ENCODE peak calls at places on chromosomes 7 and 10, in six cellular contexts. One of them, this sample, is unnamed.

GRCh38 chr7:75650062-75650461 is 88.7 kb downstream of the HIP1 start:
- DNase-seq in IMR-90: no peak
- DNase-seq in NCI-H1092 treated with DMSO at 0.1 percent for 48 hours: peak
- DNase-seq in stimulated activated CD8-positive, alpha-beta memory T cell treated with anti-CD3 and anti-CD28 coated beads, Interleukin-4, amount 100 ng/mL, for 1 hour: no peak
- DNase-seq in activated CD4-positive, alpha-beta T cell treated with anti-CD3 and anti-CD28 coated beads, Interleukin-2, amount 50 U/mL, for 1 hour: no peak
- DNase-seq in NB4: no peak
- DNase-seq in this sample: no peak

GRCh38 chr7:116455009-116455408 is 44.5 kb upstream of the CAV2 start:
- DNase-seq in IMR-90: peak
- DNase-seq in NCI-H1092 treated with DMSO at 0.1 percent for 48 hours: no peak
- DNase-seq in stimulated activated CD8-positive, alpha-beta memory T cell treated with anti-CD3 and anti-CD28 coated beads, Interleukin-4, amount 100 ng/mL, for 1 hour: no peak
- DNase-seq in activated CD4-positive, alpha-beta T cell treated with anti-CD3 and anti-CD28 coated beads, Interleukin-2, amount 50 U/mL, for 1 hour: no peak
- DNase-seq in NB4: no peak
- DNase-seq in this sample: no peak

GRCh38 chr7:909358-910329 is 33.3 kb downstream of the GET4 start:
- DNase-seq in IMR-90: peak
- DNase-seq in NCI-H1092 treated with DMSO at 0.1 percent for 48 hours: no peak
- DNase-seq in stimulated activated CD8-positive, alpha-beta memory T cell treated with anti-CD3 and anti-CD28 coated beads, Interleukin-4, amount 100 ng/mL, for 1 hour: no peak
- DNase-seq in activated CD4-positive, alpha-beta T cell treated with anti-CD3 and anti-CD28 coated beads, Interleukin-2, amount 50 U/mL, for 1 hour: peak
- DNase-seq in NB4: peak
- DNase-seq in this sample: peak

GRCh38 chr7:20786779-20787651 is at the start of gene SP8:
- DNase-seq in IMR-90: peak
- DNase-seq in NCI-H1092 treated with DMSO at 0.1 percent for 48 hours: peak
- DNase-seq in stimulated activated CD8-positive, alpha-beta memory T cell treated with anti-CD3 and anti-CD28 coated beads, Interleukin-4, amount 100 ng/mL, for 1 hour: no peak
- DNase-seq in activated CD4-positive, alpha-beta T cell treated with anti-CD3 and anti-CD28 coated beads, Interleukin-2, amount 50 U/mL, for 1 hour: no peak
- DNase-seq in NB4: peak
- DNase-seq in this sample: no peak

GRCh38 chr10:60662917-60663614 is 115.2 kb upstream of the CDK1 start:
- DNase-seq in IMR-90: peak
- DNase-seq in NCI-H1092 treated with DMSO at 0.1 percent for 48 hours: peak
- DNase-seq in stimulated activated CD8-positive, alpha-beta memory T cell treated with anti-CD3 and anti-CD28 coated beads, Interleukin-4, amount 100 ng/mL, for 1 hour: no peak
- DNase-seq in activated CD4-positive, alpha-beta T cell treated with anti-CD3 and anti-CD28 coated beads, Interleukin-2, amount 50 U/mL, for 1 hour: no peak
- DNase-seq in NB4: peak
- DNase-seq in this sample: peak

GRCh38 chr10:78977761-78978305 is 90.9 kb upstream of the ZMIZ1 start:
- DNase-seq in IMR-90: peak
- DNase-seq in NCI-H1092 treated with DMSO at 0.1 percent for 48 hours: no peak
- DNase-seq in stimulated activated CD8-positive, alpha-beta memory T cell treated with anti-CD3 and anti-CD28 coated beads, Interleukin-4, amount 100 ng/mL, for 1 hour: no peak
- DNase-seq in activated CD4-positive, alpha-beta T cell treated with anti-CD3 and anti-CD28 coated beads, Interleukin-2, amount 50 U/mL, for 1 hour: no peak
- DNase-seq in NB4: peak
- DNase-seq in this sample: peak

GRCh38 chr10:113627836-113628235 is 36.0 kb downstream of the NRAP start:
- DNase-seq in IMR-90: no peak
- DNase-seq in NCI-H1092 treated with DMSO at 0.1 percent for 48 hours: no peak
- DNase-seq in stimulated activated CD8-positive, alpha-beta memory T cell treated with anti-CD3 and anti-CD28 coated beads, Interleukin-4, amount 100 ng/mL, for 1 hour: no peak
- DNase-seq in activated CD4-positive, alpha-beta T cell treated with anti-CD3 and anti-CD28 coated beads, Interleukin-2, amount 50 U/mL, for 1 hour: no peak
- DNase-seq in NB4: no peak
- DNase-seq in this sample: no peak

GRCh38 chr10:102172288-102172687 is 20.1 kb downstream of the NOLC1 start:
- DNase-seq in IMR-90: no peak
- DNase-seq in NCI-H1092 treated with DMSO at 0.1 percent for 48 hours: no peak
- DNase-seq in stimulated activated CD8-positive, alpha-beta memory T cell treated with anti-CD3 and anti-CD28 coated beads, Interleukin-4, amount 100 ng/mL, for 1 hour: no peak
- DNase-seq in activated CD4-positive, alpha-beta T cell treated with anti-CD3 and anti-CD28 coated beads, Interleukin-2, amount 50 U/mL, for 1 hour: no peak
- DNase-seq in NB4: no peak
- DNase-seq in this sample: no peak

GRCh38 chr7:46229409-46229808 is 308.3 kb upstream of the IGFBP3 start:
- DNase-seq in IMR-90: peak
- DNase-seq in NCI-H1092 treated with DMSO at 0.1 percent for 48 hours: no peak
- DNase-seq in stimulated activated CD8-positive, alpha-beta memory T cell treated with anti-CD3 and anti-CD28 coated beads, Interleukin-4, amount 100 ng/mL, for 1 hour: no peak
- DNase-seq in activated CD4-positive, alpha-beta T cell treated with anti-CD3 and anti-CD28 coated beads, Interleukin-2, amount 50 U/mL, for 1 hour: no peak
- DNase-seq in NB4: no peak
- DNase-seq in this sample: no peak

GRCh38 chr10:1873916-1874315 is 136.6 kb upstream of the ADARB2 start:
- DNase-seq in IMR-90: no peak
- DNase-seq in NCI-H1092 treated with DMSO at 0.1 percent for 48 hours: no peak
- DNase-seq in stimulated activated CD8-positive, alpha-beta memory T cell treated with anti-CD3 and anti-CD28 coated beads, Interleukin-4, amount 100 ng/mL, for 1 hour: no peak
- DNase-seq in activated CD4-positive, alpha-beta T cell treated with anti-CD3 and anti-CD28 coated beads, Interleukin-2, amount 50 U/mL, for 1 hour: no peak
- DNase-seq in NB4: no peak
- DNase-seq in this sample: no peak

GRCh38 chr7:124411796-124412195 is 353.8 kb downstream of the GPR37 start:
- DNase-seq in IMR-90: no peak
- DNase-seq in NCI-H1092 treated with DMSO at 0.1 percent for 48 hours: no peak
- DNase-seq in stimulated activated CD8-positive, alpha-beta memory T cell treated with anti-CD3 and anti-CD28 coated beads, Interleukin-4, amount 100 ng/mL, for 1 hour: no peak
- DNase-seq in activated CD4-positive, alpha-beta T cell treated with anti-CD3 and anti-CD28 coated beads, Interleukin-2, amount 50 U/mL, for 1 hour: no peak
- DNase-seq in NB4: no peak
- DNase-seq in this sample: no peak

GRCh38 chr7:48728799-48729198 is 195.5 kb upstream of the CDC14C start:
- DNase-seq in IMR-90: no peak
- DNase-seq in NCI-H1092 treated with DMSO at 0.1 percent for 48 hours: no peak
- DNase-seq in stimulated activated CD8-positive, alpha-beta memory T cell treated with anti-CD3 and anti-CD28 coated beads, Interleukin-4, amount 100 ng/mL, for 1 hour: no peak
- DNase-seq in activated CD4-positive, alpha-beta T cell treated with anti-CD3 and anti-CD28 coated beads, Interleukin-2, amount 50 U/mL, for 1 hour: no peak
- DNase-seq in NB4: no peak
- DNase-seq in this sample: no peak

GRCh38 chr7:5667391-5667790 is 114.1 kb downstream of the RNF216 start:
- DNase-seq in IMR-90: peak
- DNase-seq in NCI-H1092 treated with DMSO at 0.1 percent for 48 hours: no peak
- DNase-seq in stimulated activated CD8-positive, alpha-beta memory T cell treated with anti-CD3 and anti-CD28 coated beads, Interleukin-4, amount 100 ng/mL, for 1 hour: no peak
- DNase-seq in activated CD4-positive, alpha-beta T cell treated with anti-CD3 and anti-CD28 coated beads, Interleukin-2, amount 50 U/mL, for 1 hour: no peak
- DNase-seq in NB4: no peak
- DNase-seq in this sample: no peak

GRCh38 chr7:25656071-25656470 is 427.8 kb upstream of the NPVF start:
- DNase-seq in IMR-90: no peak
- DNase-seq in NCI-H1092 treated with DMSO at 0.1 percent for 48 hours: no peak
- DNase-seq in stimulated activated CD8-positive, alpha-beta memory T cell treated with anti-CD3 and anti-CD28 coated beads, Interleukin-4, amount 100 ng/mL, for 1 hour: no peak
- DNase-seq in activated CD4-positive, alpha-beta T cell treated with anti-CD3 and anti-CD28 coated beads, Interleukin-2, amount 50 U/mL, for 1 hour: no peak
- DNase-seq in NB4: no peak
- DNase-seq in this sample: no peak

GRCh38 chr10:69093933-69094332 is 6.0 kb downstream of the SRGN start:
- DNase-seq in IMR-90: peak
- DNase-seq in NCI-H1092 treated with DMSO at 0.1 percent for 48 hours: no peak
- DNase-seq in stimulated activated CD8-positive, alpha-beta memory T cell treated with anti-CD3 and anti-CD28 coated beads, Interleukin-4, amount 100 ng/mL, for 1 hour: no peak
- DNase-seq in activated CD4-positive, alpha-beta T cell treated with anti-CD3 and anti-CD28 coated beads, Interleukin-2, amount 50 U/mL, for 1 hour: no peak
- DNase-seq in NB4: peak
- DNase-seq in this sample: peak

GRCh38 chr10:91604936-91605534 is 27.8 kb downstream of the PPP1R3C start:
- DNase-seq in IMR-90: peak
- DNase-seq in NCI-H1092 treated with DMSO at 0.1 percent for 48 hours: no peak
- DNase-seq in stimulated activated CD8-positive, alpha-beta memory T cell treated with anti-CD3 and anti-CD28 coated beads, Interleukin-4, amount 100 ng/mL, for 1 hour: no peak
- DNase-seq in activated CD4-positive, alpha-beta T cell treated with anti-CD3 and anti-CD28 coated beads, Interleukin-2, amount 50 U/mL, for 1 hour: no peak
- DNase-seq in NB4: no peak
- DNase-seq in this sample: peak

GRCh38 chr7:36190447-36191291 is 37.6 kb downstream of the EEPD1 start:
- DNase-seq in IMR-90: peak
- DNase-seq in NCI-H1092 treated with DMSO at 0.1 percent for 48 hours: no peak
- DNase-seq in stimulated activated CD8-positive, alpha-beta memory T cell treated with anti-CD3 and anti-CD28 coated beads, Interleukin-4, amount 100 ng/mL, for 1 hour: no peak
- DNase-seq in activated CD4-positive, alpha-beta T cell treated with anti-CD3 and anti-CD28 coated beads, Interleukin-2, amount 50 U/mL, for 1 hour: no peak
- DNase-seq in NB4: peak
- DNase-seq in this sample: peak

GRCh38 chr7:29463504-29464158 is 100.0 kb upstream of the PRR15 start:
- DNase-seq in IMR-90: no peak
- DNase-seq in NCI-H1092 treated with DMSO at 0.1 percent for 48 hours: no peak
- DNase-seq in stimulated activated CD8-positive, alpha-beta memory T cell treated with anti-CD3 and anti-CD28 coated beads, Interleukin-4, amount 100 ng/mL, for 1 hour: no peak
- DNase-seq in activated CD4-positive, alpha-beta T cell treated with anti-CD3 and anti-CD28 coated beads, Interleukin-2, amount 50 U/mL, for 1 hour: no peak
- DNase-seq in NB4: no peak
- DNase-seq in this sample: no peak

GRCh38 chr10:2839081-2839725 is 228.1 kb upstream of the PFKP start:
- DNase-seq in IMR-90: peak
- DNase-seq in NCI-H1092 treated with DMSO at 0.1 percent for 48 hours: peak
- DNase-seq in stimulated activated CD8-positive, alpha-beta memory T cell treated with anti-CD3 and anti-CD28 coated beads, Interleukin-4, amount 100 ng/mL, for 1 hour: no peak
- DNase-seq in activated CD4-positive, alpha-beta T cell treated with anti-CD3 and anti-CD28 coated beads, Interleukin-2, amount 50 U/mL, for 1 hour: peak
- DNase-seq in NB4: peak
- DNase-seq in this sample: peak

GRCh38 chr10:12795723-12796122 is 205.8 kb downstream of the CCDC3 start:
- DNase-seq in IMR-90: no peak
- DNase-seq in NCI-H1092 treated with DMSO at 0.1 percent for 48 hours: no peak
- DNase-seq in stimulated activated CD8-positive, alpha-beta memory T cell treated with anti-CD3 and anti-CD28 coated beads, Interleukin-4, amount 100 ng/mL, for 1 hour: no peak
- DNase-seq in activated CD4-positive, alpha-beta T cell treated with anti-CD3 and anti-CD28 coated beads, Interleukin-2, amount 50 U/mL, for 1 hour: no peak
- DNase-seq in NB4: no peak
- DNase-seq in this sample: no peak

GRCh38 chr7:8154290-8154689 is 107.7 kb downstream of the ICA1 start:
- DNase-seq in IMR-90: no peak
- DNase-seq in NCI-H1092 treated with DMSO at 0.1 percent for 48 hours: peak
- DNase-seq in stimulated activated CD8-positive, alpha-beta memory T cell treated with anti-CD3 and anti-CD28 coated beads, Interleukin-4, amount 100 ng/mL, for 1 hour: no peak
- DNase-seq in activated CD4-positive, alpha-beta T cell treated with anti-CD3 and anti-CD28 coated beads, Interleukin-2, amount 50 U/mL, for 1 hour: no peak
- DNase-seq in NB4: no peak
- DNase-seq in this sample: no peak

GRCh38 chr7:158043461-158044155 is 544.0 kb downstream of the PTPRN2 start:
- DNase-seq in IMR-90: no peak
- DNase-seq in NCI-H1092 treated with DMSO at 0.1 percent for 48 hours: peak
- DNase-seq in stimulated activated CD8-positive, alpha-beta memory T cell treated with anti-CD3 and anti-CD28 coated beads, Interleukin-4, amount 100 ng/mL, for 1 hour: no peak
- DNase-seq in activated CD4-positive, alpha-beta T cell treated with anti-CD3 and anti-CD28 coated beads, Interleukin-2, amount 50 U/mL, for 1 hour: no peak
- DNase-seq in NB4: no peak
- DNase-seq in this sample: no peak

GRCh38 chr10:59177031-59177861 is 803 bp downstream of the PHYHIPL start:
- DNase-seq in IMR-90: peak
- DNase-seq in NCI-H1092 treated with DMSO at 0.1 percent for 48 hours: peak
- DNase-seq in stimulated activated CD8-positive, alpha-beta memory T cell treated with anti-CD3 and anti-CD28 coated beads, Interleukin-4, amount 100 ng/mL, for 1 hour: no peak
- DNase-seq in activated CD4-positive, alpha-beta T cell treated with anti-CD3 and anti-CD28 coated beads, Interleukin-2, amount 50 U/mL, for 1 hour: no peak
- DNase-seq in NB4: peak
- DNase-seq in this sample: no peak

GRCh38 chr10:74179124-74179710 is 28.2 kb downstream of the ADK start:
- DNase-seq in IMR-90: peak
- DNase-seq in NCI-H1092 treated with DMSO at 0.1 percent for 48 hours: no peak
- DNase-seq in stimulated activated CD8-positive, alpha-beta memory T cell treated with anti-CD3 and anti-CD28 coated beads, Interleukin-4, amount 100 ng/mL, for 1 hour: no peak
- DNase-seq in activated CD4-positive, alpha-beta T cell treated with anti-CD3 and anti-CD28 coated beads, Interleukin-2, amount 50 U/mL, for 1 hour: no peak
- DNase-seq in NB4: peak
- DNase-seq in this sample: no peak

GRCh38 chr7:140621326-140622035 is 19.1 kb downstream of the DENND2A start:
- DNase-seq in IMR-90: peak
- DNase-seq in NCI-H1092 treated with DMSO at 0.1 percent for 48 hours: no peak
- DNase-seq in stimulated activated CD8-positive, alpha-beta memory T cell treated with anti-CD3 and anti-CD28 coated beads, Interleukin-4, amount 100 ng/mL, for 1 hour: no peak
- DNase-seq in activated CD4-positive, alpha-beta T cell treated with anti-CD3 and anti-CD28 coated beads, Interleukin-2, amount 50 U/mL, for 1 hour: no peak
- DNase-seq in NB4: no peak
- DNase-seq in this sample: no peak

GRCh38 chr10:94402204-94403033 is at the start of gene TBC1D12:
- DNase-seq in IMR-90: peak
- DNase-seq in NCI-H1092 treated with DMSO at 0.1 percent for 48 hours: peak
- DNase-seq in stimulated activated CD8-positive, alpha-beta memory T cell treated with anti-CD3 and anti-CD28 coated beads, Interleukin-4, amount 100 ng/mL, for 1 hour: no peak
- DNase-seq in activated CD4-positive, alpha-beta T cell treated with anti-CD3 and anti-CD28 coated beads, Interleukin-2, amount 50 U/mL, for 1 hour: peak
- DNase-seq in NB4: no peak
- DNase-seq in this sample: peak

GRCh38 chr7:36484265-36484664 is 94.6 kb downstream of the ANLN start:
- DNase-seq in IMR-90: no peak
- DNase-seq in NCI-H1092 treated with DMSO at 0.1 percent for 48 hours: no peak
- DNase-seq in stimulated activated CD8-positive, alpha-beta memory T cell treated with anti-CD3 and anti-CD28 coated beads, Interleukin-4, amount 100 ng/mL, for 1 hour: no peak
- DNase-seq in activated CD4-positive, alpha-beta T cell treated with anti-CD3 and anti-CD28 coated beads, Interleukin-2, amount 50 U/mL, for 1 hour: no peak
- DNase-seq in NB4: no peak
- DNase-seq in this sample: no peak

GRCh38 chr10:114604357-114605129 is 53.5 kb downstream of the ABLIM1 start:
- DNase-seq in IMR-90: no peak
- DNase-seq in NCI-H1092 treated with DMSO at 0.1 percent for 48 hours: no peak
- DNase-seq in stimulated activated CD8-positive, alpha-beta memory T cell treated with anti-CD3 and anti-CD28 coated beads, Interleukin-4, amount 100 ng/mL, for 1 hour: no peak
- DNase-seq in activated CD4-positive, alpha-beta T cell treated with anti-CD3 and anti-CD28 coated beads, Interleukin-2, amount 50 U/mL, for 1 hour: no peak
- DNase-seq in NB4: no peak
- DNase-seq in this sample: no peak

GRCh38 chr10:62433181-62433692 is 59.1 kb downstream of the ZNF365 start:
- DNase-seq in IMR-90: peak
- DNase-seq in NCI-H1092 treated with DMSO at 0.1 percent for 48 hours: no peak
- DNase-seq in stimulated activated CD8-positive, alpha-beta memory T cell treated with anti-CD3 and anti-CD28 coated beads, Interleukin-4, amount 100 ng/mL, for 1 hour: no peak
- DNase-seq in activated CD4-positive, alpha-beta T cell treated with anti-CD3 and anti-CD28 coated beads, Interleukin-2, amount 50 U/mL, for 1 hour: no peak
- DNase-seq in NB4: peak
- DNase-seq in this sample: peak

GRCh38 chr10:97228130-97228774 is 42.5 kb upstream of the SLIT1 start:
- DNase-seq in IMR-90: no peak
- DNase-seq in NCI-H1092 treated with DMSO at 0.1 percent for 48 hours: no peak
- DNase-seq in stimulated activated CD8-positive, alpha-beta memory T cell treated with anti-CD3 and anti-CD28 coated beads, Interleukin-4, amount 100 ng/mL, for 1 hour: no peak
- DNase-seq in activated CD4-positive, alpha-beta T cell treated with anti-CD3 and anti-CD28 coated beads, Interleukin-2, amount 50 U/mL, for 1 hour: no peak
- DNase-seq in NB4: no peak
- DNase-seq in this sample: no peak

GRCh38 chr7:70693300-70693689 is 438.6 kb upstream of the GALNT17 start:
- DNase-seq in IMR-90: no peak
- DNase-seq in NCI-H1092 treated with DMSO at 0.1 percent for 48 hours: no peak
- DNase-seq in stimulated activated CD8-positive, alpha-beta memory T cell treated with anti-CD3 and anti-CD28 coated beads, Interleukin-4, amount 100 ng/mL, for 1 hour: no peak
- DNase-seq in activated CD4-positive, alpha-beta T cell treated with anti-CD3 and anti-CD28 coated beads, Interleukin-2, amount 50 U/mL, for 1 hour: no peak
- DNase-seq in NB4: no peak
- DNase-seq in this sample: no peak

GRCh38 chr10:49552277-49552676 is 13.4 kb upstream of the ERCC6 start:
- DNase-seq in IMR-90: peak
- DNase-seq in NCI-H1092 treated with DMSO at 0.1 percent for 48 hours: no peak
- DNase-seq in stimulated activated CD8-positive, alpha-beta memory T cell treated with anti-CD3 and anti-CD28 coated beads, Interleukin-4, amount 100 ng/mL, for 1 hour: no peak
- DNase-seq in activated CD4-positive, alpha-beta T cell treated with anti-CD3 and anti-CD28 coated beads, Interleukin-2, amount 50 U/mL, for 1 hour: no peak
- DNase-seq in NB4: no peak
- DNase-seq in this sample: no peak